ENCODE peak calls at places on chromosomes 3 and 15, in eight cellular contexts. One of them, this sample, is unnamed.

GRCh38 chr3:9932535-9932842 is 1.1 kb upstream of the CRELD1 start:
- DNase-seq in GM12892: no peak
- DNase-seq in Panc1: no peak
- DNase-seq in GM12891: no peak
- DNase-seq in transverse colon: no peak
- DNase-seq in upper lobe of left lung: no peak
- DNase-seq in HepG2: no peak
- DNase-seq in sigmoid colon: no peak
- DNase-seq in this sample: no peak

GRCh38 chr3:124745756-124746155 is 15.5 kb downstream of the UMPS start:
- DNase-seq in GM12892: no peak
- DNase-seq in Panc1: no peak
- DNase-seq in GM12891: no peak
- DNase-seq in transverse colon: no peak
- DNase-seq in upper lobe of left lung: no peak
- DNase-seq in HepG2: no peak
- DNase-seq in sigmoid colon: no peak
- DNase-seq in this sample: no peak

GRCh38 chr15:52392008-52392687 is 96.5 kb upstream of the MYO5C start:
- DNase-seq in GM12892: no peak
- DNase-seq in Panc1: no peak
- DNase-seq in GM12891: no peak
- DNase-seq in transverse colon: no peak
- DNase-seq in upper lobe of left lung: no peak
- DNase-seq in HepG2: no peak
- DNase-seq in sigmoid colon: no peak
- DNase-seq in this sample: no peak

GRCh38 chr3:171535133-171535532 is 74.9 kb upstream of the TNIK start:
- DNase-seq in GM12892: no peak
- DNase-seq in Panc1: no peak
- DNase-seq in GM12891: no peak
- DNase-seq in transverse colon: no peak
- DNase-seq in upper lobe of left lung: no peak
- DNase-seq in HepG2: no peak
- DNase-seq in sigmoid colon: no peak
- DNase-seq in this sample: no peak

GRCh38 chr15:77067691-77068367 is 3.1 kb downstream of the TSPAN3 start:
- DNase-seq in GM12892: no peak
- DNase-seq in Panc1: no peak
- DNase-seq in GM12891: no peak
- DNase-seq in transverse colon: peak
- DNase-seq in upper lobe of left lung: no peak
- DNase-seq in HepG2: no peak
- DNase-seq in sigmoid colon: no peak
- DNase-seq in this sample: no peak

GRCh38 chr3:48034000-48034516 is 17.8 kb upstream of the MAP4 start:
- DNase-seq in GM12892: no peak
- DNase-seq in Panc1: no peak
- DNase-seq in GM12891: no peak
- DNase-seq in transverse colon: no peak
- DNase-seq in upper lobe of left lung: no peak
- DNase-seq in HepG2: peak
- DNase-seq in sigmoid colon: no peak
- DNase-seq in this sample: no peak

GRCh38 chr15:37142371-37142770 is 42.0 kb upstream of the MEIS2 start:
- DNase-seq in GM12892: no peak
- DNase-seq in Panc1: no peak
- DNase-seq in GM12891: no peak
- DNase-seq in transverse colon: no peak
- DNase-seq in upper lobe of left lung: no peak
- DNase-seq in HepG2: no peak
- DNase-seq in sigmoid colon: no peak
- DNase-seq in this sample: no peak

GRCh38 chr3:14358426-14359211 is 43.8 kb upstream of the SLC6A6 start:
- DNase-seq in GM12892: no peak
- DNase-seq in Panc1: no peak
- DNase-seq in GM12891: no peak
- DNase-seq in transverse colon: peak
- DNase-seq in upper lobe of left lung: peak
- DNase-seq in HepG2: no peak
- DNase-seq in sigmoid colon: peak
- DNase-seq in this sample: no peak

GRCh38 chr3:159936541-159936940 is 52.1 kb upstream of the IL12A start:
- DNase-seq in GM12892: no peak
- DNase-seq in Panc1: no peak
- DNase-seq in GM12891: no peak
- DNase-seq in transverse colon: no peak
- DNase-seq in upper lobe of left lung: no peak
- DNase-seq in HepG2: no peak
- DNase-seq in sigmoid colon: no peak
- DNase-seq in this sample: no peak

GRCh38 chr3:46998121-46998851 is 18.8 kb downstream of the NBEAL2 start:
- DNase-seq in GM12892: peak
- DNase-seq in Panc1: no peak
- DNase-seq in GM12891: peak
- DNase-seq in transverse colon: peak
- DNase-seq in upper lobe of left lung: peak
- DNase-seq in HepG2: peak
- DNase-seq in sigmoid colon: no peak
- DNase-seq in this sample: peak

GRCh38 chr15:55587321-55588069 is 650 bp downstream of the PYGO1 start:
- DNase-seq in GM12892: peak
- DNase-seq in Panc1: no peak
- DNase-seq in GM12891: peak
- DNase-seq in transverse colon: peak
- DNase-seq in upper lobe of left lung: no peak
- DNase-seq in HepG2: peak
- DNase-seq in sigmoid colon: peak
- DNase-seq in this sample: peak

GRCh38 chr3:13325092-13325491 is 95.0 kb downstream of the NUP210 start:
- DNase-seq in GM12892: no peak
- DNase-seq in Panc1: no peak
- DNase-seq in GM12891: no peak
- DNase-seq in transverse colon: peak
- DNase-seq in upper lobe of left lung: no peak
- DNase-seq in HepG2: no peak
- DNase-seq in sigmoid colon: no peak
- DNase-seq in this sample: no peak

GRCh38 chr15:62173215-62173614 is 8.1 kb upstream of the C2CD4B start:
- DNase-seq in GM12892: no peak
- DNase-seq in Panc1: no peak
- DNase-seq in GM12891: no peak
- DNase-seq in transverse colon: no peak
- DNase-seq in upper lobe of left lung: peak
- DNase-seq in HepG2: no peak
- DNase-seq in sigmoid colon: no peak
- DNase-seq in this sample: no peak

GRCh38 chr3:133944641-133945441 is 49.2 kb upstream of the RAB6B start:
- DNase-seq in GM12892: no peak
- DNase-seq in Panc1: no peak
- DNase-seq in GM12891: no peak
- DNase-seq in transverse colon: no peak
- DNase-seq in upper lobe of left lung: peak
- DNase-seq in HepG2: no peak
- DNase-seq in sigmoid colon: peak
- DNase-seq in this sample: peak

GRCh38 chr3:128879991-128880390 is 571 bp downstream of the ACAD9 start:
- DNase-seq in GM12892: no peak
- DNase-seq in Panc1: no peak
- DNase-seq in GM12891: no peak
- DNase-seq in transverse colon: no peak
- DNase-seq in upper lobe of left lung: no peak
- DNase-seq in HepG2: no peak
- DNase-seq in sigmoid colon: no peak
- DNase-seq in this sample: no peak

GRCh38 chr15:71515375-71516186 is 294.8 kb upstream of the NR2E3 start:
- DNase-seq in GM12892: no peak
- DNase-seq in Panc1: no peak
- DNase-seq in GM12891: no peak
- DNase-seq in transverse colon: peak
- DNase-seq in upper lobe of left lung: peak
- DNase-seq in HepG2: no peak
- DNase-seq in sigmoid colon: no peak
- DNase-seq in this sample: no peak
- TF ChIP-seq POLR2AphosphoS5 in GM12892: no peak
- TF ChIP-seq POLR2AphosphoS5 in Panc1: no peak
- TF ChIP-seq POLR2AphosphoS5 in GM12891: no peak
- TF ChIP-seq POLR2AphosphoS5 in transverse colon: no peak
- TF ChIP-seq POLR2AphosphoS5 in upper lobe of left lung: no peak
- TF ChIP-seq POLR2AphosphoS5 in HepG2: no peak
- TF ChIP-seq POLR2AphosphoS5 in sigmoid colon: no peak
- TF ChIP-seq POLR2AphosphoS5 in this sample: no peak

GRCh38 chr3:71102111-71103039 is 481.2 kb downstream of the FOXP1 start:
- DNase-seq in GM12892: no peak
- DNase-seq in Panc1: peak
- DNase-seq in GM12891: no peak
- DNase-seq in transverse colon: no peak
- DNase-seq in upper lobe of left lung: no peak
- DNase-seq in HepG2: no peak
- DNase-seq in sigmoid colon: no peak
- DNase-seq in this sample: no peak
- TF ChIP-seq POLR2AphosphoS5 in GM12892: no peak
- TF ChIP-seq POLR2AphosphoS5 in Panc1: no peak
- TF ChIP-seq POLR2AphosphoS5 in GM12891: no peak
- TF ChIP-seq POLR2AphosphoS5 in transverse colon: no peak
- TF ChIP-seq POLR2AphosphoS5 in upper lobe of left lung: peak
- TF ChIP-seq POLR2AphosphoS5 in HepG2: no peak
- TF ChIP-seq POLR2AphosphoS5 in sigmoid colon: peak
- TF ChIP-seq POLR2AphosphoS5 in this sample: no peak

GRCh38 chr3:149555941-149556340 is 81.4 kb downstream of the TM4SF4 start:
- DNase-seq in GM12892: no peak
- DNase-seq in Panc1: no peak
- DNase-seq in GM12891: no peak
- DNase-seq in transverse colon: no peak
- DNase-seq in upper lobe of left lung: no peak
- DNase-seq in HepG2: no peak
- DNase-seq in sigmoid colon: no peak
- DNase-seq in this sample: no peak

GRCh38 chr3:149552700-149553099 is 78.2 kb downstream of the TM4SF4 start:
- DNase-seq in GM12892: no peak
- DNase-seq in Panc1: no peak
- DNase-seq in GM12891: no peak
- DNase-seq in transverse colon: no peak
- DNase-seq in upper lobe of left lung: no peak
- DNase-seq in HepG2: no peak
- DNase-seq in sigmoid colon: no peak
- DNase-seq in this sample: no peak

GRCh38 chr3:149551500-149551899 is 77.0 kb downstream of the TM4SF4 start:
- DNase-seq in GM12892: no peak
- DNase-seq in Panc1: no peak
- DNase-seq in GM12891: no peak
- DNase-seq in transverse colon: no peak
- DNase-seq in upper lobe of left lung: no peak
- DNase-seq in HepG2: no peak
- DNase-seq in sigmoid colon: no peak
- DNase-seq in this sample: no peak

GRCh38 chr3:149554826-149555225 is 80.3 kb downstream of the TM4SF4 start:
- DNase-seq in GM12892: no peak
- DNase-seq in Panc1: peak
- DNase-seq in GM12891: no peak
- DNase-seq in transverse colon: peak
- DNase-seq in upper lobe of left lung: no peak
- DNase-seq in HepG2: no peak
- DNase-seq in sigmoid colon: no peak
- DNase-seq in this sample: no peak

GRCh38 chr3:149553781-149554451 is 79.4 kb downstream of the TM4SF4 start:
- DNase-seq in GM12892: no peak
- DNase-seq in Panc1: no peak
- DNase-seq in GM12891: no peak
- DNase-seq in transverse colon: peak
- DNase-seq in upper lobe of left lung: no peak
- DNase-seq in HepG2: no peak
- DNase-seq in sigmoid colon: peak
- DNase-seq in this sample: no peak
- TF ChIP-seq POLR2AphosphoS5 in GM12892: no peak
- TF ChIP-seq POLR2AphosphoS5 in Panc1: no peak
- TF ChIP-seq POLR2AphosphoS5 in GM12891: no peak
- TF ChIP-seq POLR2AphosphoS5 in transverse colon: peak
- TF ChIP-seq POLR2AphosphoS5 in upper lobe of left lung: no peak
- TF ChIP-seq POLR2AphosphoS5 in HepG2: no peak
- TF ChIP-seq POLR2AphosphoS5 in sigmoid colon: peak
- TF ChIP-seq POLR2AphosphoS5 in this sample: no peak

GRCh38 chr15:68205949-68206539 is 912 bp upstream of the CALML4 start:
- DNase-seq in GM12892: no peak
- DNase-seq in Panc1: no peak
- DNase-seq in GM12891: no peak
- DNase-seq in transverse colon: peak
- DNase-seq in upper lobe of left lung: peak
- DNase-seq in HepG2: no peak
- DNase-seq in sigmoid colon: peak
- DNase-seq in this sample: peak
- TF ChIP-seq POLR2AphosphoS5 in GM12892: no peak
- TF ChIP-seq POLR2AphosphoS5 in Panc1: no peak
- TF ChIP-seq POLR2AphosphoS5 in GM12891: peak
- TF ChIP-seq POLR2AphosphoS5 in transverse colon: peak
- TF ChIP-seq POLR2AphosphoS5 in upper lobe of left lung: no peak
- TF ChIP-seq POLR2AphosphoS5 in HepG2: no peak
- TF ChIP-seq POLR2AphosphoS5 in sigmoid colon: no peak
- TF ChIP-seq POLR2AphosphoS5 in this sample: peak

DNA sequence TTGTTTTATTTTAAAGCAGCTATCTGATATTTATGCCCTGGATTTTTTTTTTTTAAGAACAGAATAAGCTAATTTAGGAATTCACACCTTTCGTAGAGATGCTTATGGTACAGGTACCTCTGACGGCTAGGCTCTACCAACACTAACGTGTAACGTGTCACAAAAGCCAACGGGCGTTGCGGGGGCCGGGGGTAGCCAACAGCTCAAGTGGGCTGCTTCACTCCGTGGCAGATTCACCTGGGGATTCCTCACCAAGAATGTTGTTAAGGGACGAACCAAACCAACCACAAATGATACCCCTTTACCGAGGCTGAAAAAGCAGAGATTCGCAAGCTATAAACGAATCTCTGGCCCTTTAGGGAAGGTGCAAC is 1.0 kb downstream of the TMCC1 start:
- DNase-seq in GM12892: no peak
- DNase-seq in Panc1: no peak
- DNase-seq in GM12891: no peak
- DNase-seq in transverse colon: no peak
- DNase-seq in upper lobe of left lung: no peak
- DNase-seq in HepG2: no peak
- DNase-seq in sigmoid colon: no peak
- DNase-seq in this sample: no peak
- TF ChIP-seq POLR2AphosphoS5 in GM12892: no peak
- TF ChIP-seq POLR2AphosphoS5 in Panc1: no peak
- TF ChIP-seq POLR2AphosphoS5 in GM12891: no peak
- TF ChIP-seq POLR2AphosphoS5 in transverse colon: no peak
- TF ChIP-seq POLR2AphosphoS5 in upper lobe of left lung: no peak
- TF ChIP-seq POLR2AphosphoS5 in HepG2: no peak
- TF ChIP-seq POLR2AphosphoS5 in sigmoid colon: no peak
- TF ChIP-seq POLR2AphosphoS5 in this sample: no peak

DNA sequence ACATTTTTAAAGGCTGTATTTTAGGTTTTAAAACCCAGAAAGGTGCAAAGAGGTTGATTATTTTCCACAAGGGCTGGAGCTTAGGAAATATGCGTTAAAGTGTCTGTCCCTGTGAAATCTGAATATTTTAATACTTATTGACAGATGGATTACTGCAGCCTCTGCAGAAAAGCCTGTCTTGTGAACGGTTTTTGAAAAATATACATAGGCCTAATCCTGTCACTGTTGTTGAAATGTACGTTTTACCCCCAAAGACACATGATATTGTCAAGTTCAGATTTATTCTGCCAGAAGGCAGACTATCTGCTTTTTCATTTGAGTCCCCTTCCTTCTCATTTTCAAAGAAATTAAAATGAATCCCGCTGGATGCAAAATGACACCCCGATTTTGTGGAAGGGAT is 2.2 kb upstream of the BCL6 start:
- DNase-seq in GM12892: no peak
- DNase-seq in Panc1: no peak
- DNase-seq in GM12891: no peak
- DNase-seq in transverse colon: no peak
- DNase-seq in upper lobe of left lung: no peak
- DNase-seq in HepG2: no peak
- DNase-seq in sigmoid colon: no peak
- DNase-seq in this sample: no peak
- TF ChIP-seq POLR2AphosphoS5 in GM12892: no peak
- TF ChIP-seq POLR2AphosphoS5 in Panc1: no peak
- TF ChIP-seq POLR2AphosphoS5 in GM12891: no peak
- TF ChIP-seq POLR2AphosphoS5 in transverse colon: no peak
- TF ChIP-seq POLR2AphosphoS5 in upper lobe of left lung: no peak
- TF ChIP-seq POLR2AphosphoS5 in HepG2: no peak
- TF ChIP-seq POLR2AphosphoS5 in sigmoid colon: no peak
- TF ChIP-seq POLR2AphosphoS5 in this sample: no peak

This sample was measured in HL-60.